ENCODE peak calls at places on chromosomes 13 and 19, in seven cellular contexts. O is fibroblast of villous mesenchyme, Y is GF-D8, N is bronchial epithelial cell, X is fibroblast of the aortic adventitia, Q is IMR-90, K is T-helper 9 cell. F is an unnamed sample.

GRCh38 chr19:30968210-30968609 is 381.0 kb downstream of the TSHZ3 start:
- DNase-seq in X (peak; percentile 2), O (no peak), K (no peak), N (no peak), Y (no peak), Q (no peak), F (no peak)

GRCh38 chr13:100439247-100439955 is 149.2 kb downstream of the GGACT start:
- DNase-seq in O (no peak), N (no peak), X (no peak), Q (no peak), Y (no peak), K (no peak), F (no peak)

GRCh38 chr13:49625392-49626137 is 2.7 kb upstream of the ARL11 start:
- DNase-seq in K (no peak), Y (no peak), N (no peak), O (peak; percentile 30), X (no peak), Q (peak; percentile 6), F (peak; percentile 74)

GRCh38 chr19:16702123-16702522 is 17.5 kb upstream of the NWD1 start:
- DNase-seq in N (peak; percentile 98), O (peak; percentile 49), K (no peak), X (peak; percentile 88), Y (no peak), Q (peak; percentile 66), F (no peak)

GRCh38 chr19:48588670-48589399 is 17.7 kb upstream of the SPACA4 start:
- DNase-seq in Q (peak; percentile 78), O (peak; percentile 81), Y (peak; percentile 29), N (peak; percentile 96), X (peak; percentile 79), K (peak; percentile 94), F (peak; percentile 96)

GRCh38 chr13:112451512-112452379 is 75.6 kb downstream of the SPACA7 start:
- DNase-seq in O (no peak), N (no peak), X (no peak), K (no peak), Q (no peak), Y (no peak), F (no peak)

GRCh38 chr13:64556391-64556790 is 2673.7 kb downstream of the PCDH9 start:
- DNase-seq in Y (no peak), O (no peak), K (no peak), Q (peak; percentile 2), N (no peak), X (peak; percentile 21), F (no peak)

GRCh38 chr13:106038752-106039151 is 496.7 kb downstream of the EFNB2 start:
- DNase-seq in X (peak; percentile 53), K (no peak), Q (peak; percentile 90), Y (no peak), O (peak; percentile 78), N (peak; percentile 93), F (no peak)

GRCh38 chr19:6632002-6632621 is 37.8 kb downstream of the TNFSF14 start:
- DNase-seq in O (peak; percentile 77), X (peak; percentile 88), Q (peak; percentile 64), N (peak; percentile 71), K (peak; percentile 79), Y (peak; percentile 43), F (no peak)

GRCh38 chr19:2290441-2291184 is 8.6 kb upstream of the PEAK3 start:
- DNase-seq in N (no peak), K (no peak), Y (no peak), Q (no peak), O (no peak), X (no peak), F (peak; percentile 80)

GRCh38 chr13:53445682-53446081 is 417.1 kb downstream of the OLFM4 start:
- DNase-seq in Q (no peak), Y (no peak), K (no peak), N (no peak), O (no peak), X (no peak), F (no peak)

GRCh38 chr13:88979465-88980180 is 1308.5 kb downstream of the SLITRK5 start:
- DNase-seq in K (no peak), O (no peak), Q (no peak), X (no peak), Y (no peak), N (peak; percentile 39), F (no peak)

GRCh38 chr19:1250374-1251232 is 2.2 kb downstream of the MIDN start:
- DNase-seq in Y (no peak), Q (peak; percentile 60), K (peak; percentile 56), X (peak; percentile 63), O (peak; percentile 82), N (no peak), F (peak; percentile 88)

GRCh38 chr19:41332468-41332867 is 21.3 kb downstream of the TGFB1 start:
- DNase-seq in X (no peak), N (no peak), Q (no peak), K (no peak), Y (no peak), O (no peak), F (no peak)

GRCh38 chr13:33312150-33312908 is 26.8 kb upstream of the STARD13 start:
- DNase-seq in Q (peak; percentile 37), N (peak; percentile 79), K (no peak), O (peak; percentile 59), Y (no peak), X (peak; percentile 48), F (no peak)

GRCh38 chr19:13832096-13832495 is 36.9 kb downstream of the ZSWIM4 start:
- DNase-seq in K (no peak), N (no peak), Q (no peak), O (no peak), Y (no peak), X (no peak), F (peak; percentile 60)

F was measured in Right ventricle myocardium inferior.